ENCODE peak calls at places on chromosome 15, in nine cellular contexts. N is heart left ventricle, O is uterus, Z is SJSA1, A is heart right ventricle, M is tibial nerve, F is colonic mucosa, I is vagina, R is ascending aorta. W is an unnamed sample.

GRCh38 chr15:99438691-99439523 is 126.9 kb upstream of the MEF2A start:
- DNase-seq in N (no peak), O (no peak), Z (peak; percentile 37), A (no peak), M (no peak), F (no peak), I (peak; percentile 67), R (peak; percentile 62), W (no peak)

GRCh38 chr15:72722071-72722696 is 36.2 kb downstream of the BBS4 start:
- DNase-seq in N (peak; percentile 61), O (peak; percentile 28), Z (peak; percentile 73), A (peak; percentile 24), M (peak; percentile 60), F (peak; percentile 74), I (no peak), R (peak; percentile 71), W (peak; percentile 33)

GRCh38 chr15:88749699-88750098 is 53.5 kb upstream of the ACAN start:
- DNase-seq in N (no peak), O (no peak), Z (no peak), A (no peak), M (no peak), F (no peak), I (no peak), R (no peak), W (no peak)

GRCh38 chr15:59688383-59688887 is 685 bp downstream of the BNIP2 start:
- DNase-seq in N (no peak), O (no peak), Z (no peak), A (no peak), M (peak; percentile 78), F (no peak), I (no peak), R (no peak), W (no peak)

GRCh38 chr15:52140646-52141045 is 28.1 kb upstream of the BCL2L10 start:
- DNase-seq in N (no peak), O (no peak), Z (no peak), A (no peak), M (no peak), F (no peak), I (no peak), R (no peak), W (no peak)

GRCh38 chr15:99421172-99421656 is 144.6 kb upstream of the MEF2A start:
- DNase-seq in N (no peak), O (no peak), Z (no peak), A (no peak), M (no peak), F (peak; percentile 58), I (no peak), R (no peak), W (no peak)

GRCh38 chr15:88187195-88187594 is 69.3 kb downstream of the NTRK3 start:
- DNase-seq in N (no peak), O (no peak), Z (no peak), A (no peak), M (no peak), F (no peak), I (no peak), R (no peak), W (no peak)

GRCh38 chr15:38072007-38072506 is 137.6 kb downstream of the TMCO5A start:
- DNase-seq in N (no peak), O (no peak), Z (no peak), A (no peak), M (no peak), F (peak; percentile 82), I (no peak), R (peak; percentile 72), W (peak; percentile 18)

GRCh38 chr15:82021992-82022391 is 23.8 kb downstream of the MEX3B start:
- DNase-seq in N (peak; percentile 58), O (peak; percentile 48), Z (no peak), A (no peak), M (peak; percentile 14), F (no peak), I (no peak), R (no peak), W (no peak)

GRCh38 chr15:66096711-66097058 is 156.9 kb downstream of the MEGF11 start:
- DNase-seq in N (no peak), O (no peak), Z (no peak), A (no peak), M (no peak), F (no peak), I (no peak), R (no peak), W (no peak)

GRCh38 chr15:90400759-90401314 is 12.8 kb downstream of the IQGAP1 start:
- DNase-seq in N (peak; percentile 77), O (peak; percentile 83), Z (peak; percentile 84), A (peak; percentile 39), M (peak; percentile 61), F (peak; percentile 80), I (no peak), R (peak; percentile 91), W (peak; percentile 53)

GRCh38 chr15:43515731-43516130 is 1.7 kb upstream of the MAP1A start:
- DNase-seq in N (no peak), O (no peak), Z (no peak), A (no peak), M (no peak), F (no peak), I (no peak), R (no peak), W (no peak)

GRCh38 chr15:43517354-43518072 is at the start of gene MAP1A:
- DNase-seq in N (peak; percentile 82), O (peak; percentile 68), Z (peak; percentile 80), A (peak; percentile 61), M (peak; percentile 27), F (peak; percentile 36), I (peak; percentile 87), R (peak; percentile 78), W (peak; percentile 61)

GRCh38 chr15:43514241-43515057 is 3.0 kb upstream of the MAP1A start:
- DNase-seq in N (peak; percentile 84), O (no peak), Z (no peak), A (peak; percentile 59), M (peak; percentile 61), F (peak; percentile 27), I (no peak), R (no peak), W (peak; percentile 74)

GRCh38 chr15:43516801-43517353 is 531 bp upstream of the MAP1A start:
- DNase-seq in N (no peak), O (no peak), Z (no peak), A (no peak), M (no peak), F (no peak), I (peak; percentile 72), R (no peak), W (no peak)

DNA sequence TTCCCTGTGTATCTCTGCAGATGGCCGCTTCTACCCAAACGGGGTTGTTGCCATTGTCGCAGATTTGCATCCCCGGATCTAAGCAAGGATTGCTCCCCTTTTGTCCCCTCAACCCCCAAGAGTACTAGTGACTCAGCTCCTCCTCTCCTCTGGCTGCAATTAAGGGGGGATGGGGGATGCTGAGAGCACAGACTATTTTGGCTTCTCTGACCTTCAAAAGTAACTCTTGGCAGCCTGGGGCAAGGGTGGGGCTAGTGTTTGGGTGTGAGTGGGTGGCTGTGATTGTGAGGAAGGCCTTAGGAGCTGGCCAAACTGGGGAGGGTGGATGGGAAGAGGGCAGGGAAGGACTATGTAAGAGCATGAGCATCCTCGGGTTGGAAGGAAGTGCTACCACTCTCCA is 1.2 kb upstream of the MAP1A start:
- DNase-seq in N (peak; percentile 83), O (peak; percentile 55), Z (peak; percentile 59), A (peak; percentile 49), M (peak; percentile 17), F (peak; percentile 47), I (peak; percentile 86), R (peak; percentile 86), W (peak; percentile 57)
- H3K27ac ChIP-seq in N (peak overlapping the region; percentile 85), O (peak overlapping the region; percentile 75), Z (peak overlapping the region; percentile 72), A (peak overlapping the region; percentile 47), M (peak overlapping the region; percentile 73), F (no peak overlapping the region), I (peak overlapping the region; percentile 85), R (peak overlapping the region; percentile 81), W (peak overlapping the region; percentile 80)

GRCh38 chr15:20367093-20367492 is 174.5 kb downstream of the GOLGA6L6 start:
- DNase-seq in N (no peak), O (no peak), Z (no peak), A (no peak), M (no peak), F (no peak), I (no peak), R (no peak), W (no peak)

DNA sequence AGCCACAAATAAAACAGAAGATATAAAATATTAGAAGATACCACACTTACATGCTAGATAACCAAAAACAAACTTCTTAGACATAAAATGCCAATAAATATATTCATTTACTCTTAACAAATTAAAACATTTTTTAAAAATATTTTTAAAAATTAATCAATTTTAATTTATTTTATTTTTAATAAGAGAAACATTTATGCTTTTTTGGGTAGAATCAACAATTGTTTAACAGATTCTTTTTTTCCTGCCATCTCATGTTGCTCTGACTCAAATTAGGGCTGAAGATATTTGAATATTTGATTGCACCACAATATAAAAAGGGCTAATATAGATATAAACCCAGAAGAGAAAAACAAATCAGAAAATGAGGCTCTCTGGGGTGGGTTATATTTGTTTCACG is 172.6 kb downstream of the GOLGA6L6 start:
- DNase-seq in N (no peak), O (no peak), Z (no peak), A (no peak), M (no peak), F (no peak), I (no peak), R (no peak), W (no peak)
- H3K9me3 ChIP-seq in N (no peaks in the 10 kb centered on the region), O (no peaks in the 10 kb centered on the region), Z (no peaks in the 10 kb centered on the region), A (no peaks in the 10 kb centered on the region), M (no peaks in the 10 kb centered on the region), F (no peaks in the 10 kb centered on the region), I (no peaks in the 10 kb centered on the region), R (no peaks in the 10 kb centered on the region), W (no peaks in the 10 kb centered on the region)

GRCh38 chr15:74815121-74815933 is 2.7 kb downstream of the LMAN1L start:
- DNase-seq in N (peak; percentile 77), O (no peak), Z (no peak), A (peak; percentile 74), M (no peak), F (peak; percentile 89), I (no peak), R (no peak), W (peak; percentile 69)
- H3K27ac ChIP-seq in N (no peak overlapping the region), O (no peak overlapping the region), Z (no peak overlapping the region), A (peak overlapping the region; percentile 14), M (no peak overlapping the region), F (peak overlapping the region; percentile 8), I (no peak overlapping the region), R (no peak overlapping the region), W (peak overlapping the region; percentile 80)

GRCh38 chr15:25236143-25236860 is 202.5 kb downstream of the UBE3A start:
- DNase-seq in N (peak; percentile 3), O (no peak), Z (no peak), A (no peak), M (no peak), F (no peak), I (no peak), R (no peak), W (no peak)

GRCh38 chr15:25236861-25237155 is 202.0 kb downstream of the UBE3A start:
- DNase-seq in N (peak; percentile 19), O (no peak), Z (no peak), A (no peak), M (no peak), F (no peak), I (no peak), R (no peak), W (no peak)

GRCh38 chr15:25238126-25238525 is 200.7 kb downstream of the UBE3A start:
- DNase-seq in N (peak; percentile 13), O (no peak), Z (no peak), A (peak; percentile 3), M (no peak), F (no peak), I (no peak), R (no peak), W (peak; percentile 9)

GRCh38 chr15:25238716-25239470 is 199.9 kb downstream of the UBE3A start:
- DNase-seq in N (peak; percentile 5), O (no peak), Z (no peak), A (peak; percentile 6), M (no peak), F (no peak), I (no peak), R (no peak), W (peak; percentile 5)

GRCh38 chr15:25237291-25237978 is 201.4 kb downstream of the UBE3A start:
- DNase-seq in N (peak; percentile 18), O (no peak), Z (no peak), A (peak; percentile 4), M (no peak), F (no peak), I (no peak), R (no peak), W (no peak)
- H3K9me3 ChIP-seq in N (peaks cover 34% of the 10 kb centered on the region), O (no peaks in the 10 kb centered on the region), Z (no peaks in the 10 kb centered on the region), A (no peaks in the 10 kb centered on the region), M (peaks cover 98% of the 10 kb centered on the region), F (no peaks in the 10 kb centered on the region), I (no peaks in the 10 kb centered on the region), R (no peaks in the 10 kb centered on the region), W (peaks cover 21% of the 10 kb centered on the region)

W was measured in left ventricle myocardium inferior.